ENCODE peak calls at places on chromosomes 12 and 14, in six cellular contexts. One of them, this sample, is unnamed.

GRCh38 chr14:104863131-104863862 is 1.8 kb upstream of the CEP170B start:
- DNase-seq in H7: peak
- DNase-seq in endothelial cell: no peak
- DNase-seq in activated CD4-positive, alpha-beta T cell treated with anti-CD3 and anti-CD28 coated beads, Interleukin-2, amount 50 U/mL, for 1 hour: no peak
- DNase-seq in astrocyte of the spinal cord: no peak
- DNase-seq in mammary epithelial cell: peak
- DNase-seq in this sample: no peak

GRCh38 chr12:107775093-107775721 is 703 bp downstream of the ASCL4 start:
- DNase-seq in H7: peak
- DNase-seq in endothelial cell: peak
- DNase-seq in activated CD4-positive, alpha-beta T cell treated with anti-CD3 and anti-CD28 coated beads, Interleukin-2, amount 50 U/mL, for 1 hour: no peak
- DNase-seq in astrocyte of the spinal cord: no peak
- DNase-seq in mammary epithelial cell: no peak
- DNase-seq in this sample: no peak

GRCh38 chr12:102024765-102025164 is 37.0 kb downstream of the WASHC3 start:
- DNase-seq in H7: no peak
- DNase-seq in endothelial cell: no peak
- DNase-seq in activated CD4-positive, alpha-beta T cell treated with anti-CD3 and anti-CD28 coated beads, Interleukin-2, amount 50 U/mL, for 1 hour: no peak
- DNase-seq in astrocyte of the spinal cord: no peak
- DNase-seq in mammary epithelial cell: no peak
- DNase-seq in this sample: no peak

GRCh38 chr14:79583738-79584405 is 627.4 kb downstream of the DIO2 start:
- DNase-seq in H7: no peak
- DNase-seq in endothelial cell: no peak
- DNase-seq in activated CD4-positive, alpha-beta T cell treated with anti-CD3 and anti-CD28 coated beads, Interleukin-2, amount 50 U/mL, for 1 hour: no peak
- DNase-seq in astrocyte of the spinal cord: peak
- DNase-seq in mammary epithelial cell: no peak
- DNase-seq in this sample: no peak

GRCh38 chr14:55245657-55246268 is 25.5 kb upstream of the FBXO34 start:
- DNase-seq in H7: peak
- DNase-seq in endothelial cell: peak
- DNase-seq in activated CD4-positive, alpha-beta T cell treated with anti-CD3 and anti-CD28 coated beads, Interleukin-2, amount 50 U/mL, for 1 hour: peak
- DNase-seq in astrocyte of the spinal cord: peak
- DNase-seq in mammary epithelial cell: peak
- DNase-seq in this sample: peak

GRCh38 chr14:61476737-61477410 is 155.5 kb downstream of the PRKCH start:
- DNase-seq in H7: no peak
- DNase-seq in endothelial cell: no peak
- DNase-seq in activated CD4-positive, alpha-beta T cell treated with anti-CD3 and anti-CD28 coated beads, Interleukin-2, amount 50 U/mL, for 1 hour: peak
- DNase-seq in astrocyte of the spinal cord: peak
- DNase-seq in mammary epithelial cell: peak
- DNase-seq in this sample: peak

GRCh38 chr14:101965145-101965531 is 765 bp downstream of the DYNC1H1 start:
- DNase-seq in H7: peak
- DNase-seq in endothelial cell: peak
- DNase-seq in activated CD4-positive, alpha-beta T cell treated with anti-CD3 and anti-CD28 coated beads, Interleukin-2, amount 50 U/mL, for 1 hour: peak
- DNase-seq in astrocyte of the spinal cord: peak
- DNase-seq in mammary epithelial cell: peak
- DNase-seq in this sample: peak

GRCh38 chr12:52876371-52876770 is 27.6 kb upstream of the KRT78 start:
- DNase-seq in H7: no peak
- DNase-seq in endothelial cell: no peak
- DNase-seq in activated CD4-positive, alpha-beta T cell treated with anti-CD3 and anti-CD28 coated beads, Interleukin-2, amount 50 U/mL, for 1 hour: no peak
- DNase-seq in astrocyte of the spinal cord: no peak
- DNase-seq in mammary epithelial cell: peak
- DNase-seq in this sample: no peak

GRCh38 chr14:35213869-35214387 is 78.3 kb upstream of the PSMA6 start:
- DNase-seq in H7: no peak
- DNase-seq in endothelial cell: no peak
- DNase-seq in activated CD4-positive, alpha-beta T cell treated with anti-CD3 and anti-CD28 coated beads, Interleukin-2, amount 50 U/mL, for 1 hour: no peak
- DNase-seq in astrocyte of the spinal cord: peak
- DNase-seq in mammary epithelial cell: peak
- DNase-seq in this sample: no peak

GRCh38 chr14:55373784-55374725 is 37.6 kb downstream of the ATG14 start:
- DNase-seq in H7: no peak
- DNase-seq in endothelial cell: no peak
- DNase-seq in activated CD4-positive, alpha-beta T cell treated with anti-CD3 and anti-CD28 coated beads, Interleukin-2, amount 50 U/mL, for 1 hour: no peak
- DNase-seq in astrocyte of the spinal cord: peak
- DNase-seq in mammary epithelial cell: peak
- DNase-seq in this sample: peak

GRCh38 chr14:104753528-104754212 is 723 bp downstream of the SIVA1 start:
- DNase-seq in H7: no peak
- DNase-seq in endothelial cell: no peak
- DNase-seq in activated CD4-positive, alpha-beta T cell treated with anti-CD3 and anti-CD28 coated beads, Interleukin-2, amount 50 U/mL, for 1 hour: no peak
- DNase-seq in astrocyte of the spinal cord: no peak
- DNase-seq in mammary epithelial cell: peak
- DNase-seq in this sample: peak

GRCh38 chr12:11798856-11799530 is 149.5 kb downstream of the ETV6 start:
- DNase-seq in H7: no peak
- DNase-seq in endothelial cell: peak
- DNase-seq in activated CD4-positive, alpha-beta T cell treated with anti-CD3 and anti-CD28 coated beads, Interleukin-2, amount 50 U/mL, for 1 hour: no peak
- DNase-seq in astrocyte of the spinal cord: peak
- DNase-seq in mammary epithelial cell: peak
- DNase-seq in this sample: no peak

GRCh38 chr14:72701232-72701555 is 192.7 kb downstream of the DPF3 start:
- DNase-seq in H7: no peak
- DNase-seq in endothelial cell: no peak
- DNase-seq in activated CD4-positive, alpha-beta T cell treated with anti-CD3 and anti-CD28 coated beads, Interleukin-2, amount 50 U/mL, for 1 hour: no peak
- DNase-seq in astrocyte of the spinal cord: no peak
- DNase-seq in mammary epithelial cell: no peak
- DNase-seq in this sample: no peak

GRCh38 chr12:93163260-93164036 is 214.3 kb upstream of the NUDT4 start:
- DNase-seq in H7: no peak
- DNase-seq in endothelial cell: no peak
- DNase-seq in activated CD4-positive, alpha-beta T cell treated with anti-CD3 and anti-CD28 coated beads, Interleukin-2, amount 50 U/mL, for 1 hour: no peak
- DNase-seq in astrocyte of the spinal cord: no peak
- DNase-seq in mammary epithelial cell: no peak
- DNase-seq in this sample: no peak

GRCh38 chr12:108355069-108355468 is 16.0 kb upstream of the CMKLR1 start:
- DNase-seq in H7: no peak
- DNase-seq in endothelial cell: no peak
- DNase-seq in activated CD4-positive, alpha-beta T cell treated with anti-CD3 and anti-CD28 coated beads, Interleukin-2, amount 50 U/mL, for 1 hour: no peak
- DNase-seq in astrocyte of the spinal cord: no peak
- DNase-seq in mammary epithelial cell: no peak
- DNase-seq in this sample: no peak

GRCh38 chr12:68074294-68075027 is 85.1 kb downstream of the IFNG start:
- DNase-seq in H7: no peak
- DNase-seq in endothelial cell: no peak
- DNase-seq in activated CD4-positive, alpha-beta T cell treated with anti-CD3 and anti-CD28 coated beads, Interleukin-2, amount 50 U/mL, for 1 hour: no peak
- DNase-seq in astrocyte of the spinal cord: no peak
- DNase-seq in mammary epithelial cell: no peak
- DNase-seq in this sample: no peak

GRCh38 chr12:7645395-7646177 is 20.1 kb downstream of the APOBEC1 start:
- DNase-seq in H7: peak
- DNase-seq in endothelial cell: no peak
- DNase-seq in activated CD4-positive, alpha-beta T cell treated with anti-CD3 and anti-CD28 coated beads, Interleukin-2, amount 50 U/mL, for 1 hour: peak
- DNase-seq in astrocyte of the spinal cord: peak
- DNase-seq in mammary epithelial cell: no peak
- DNase-seq in this sample: peak

GRCh38 chr12:52523825-52524224 is 3.6 kb upstream of the KRT5 start:
- DNase-seq in H7: peak
- DNase-seq in endothelial cell: peak
- DNase-seq in activated CD4-positive, alpha-beta T cell treated with anti-CD3 and anti-CD28 coated beads, Interleukin-2, amount 50 U/mL, for 1 hour: no peak
- DNase-seq in astrocyte of the spinal cord: no peak
- DNase-seq in mammary epithelial cell: peak
- DNase-seq in this sample: no peak

GRCh38 chr12:119008691-119009221 is 27.4 kb downstream of the SRRM4 start:
- DNase-seq in H7: peak
- DNase-seq in endothelial cell: no peak
- DNase-seq in activated CD4-positive, alpha-beta T cell treated with anti-CD3 and anti-CD28 coated beads, Interleukin-2, amount 50 U/mL, for 1 hour: no peak
- DNase-seq in astrocyte of the spinal cord: no peak
- DNase-seq in mammary epithelial cell: no peak
- DNase-seq in this sample: no peak

GRCh38 chr12:89051065-89051677 is 301.1 kb downstream of the DUSP6 start:
- DNase-seq in H7: peak
- DNase-seq in endothelial cell: peak
- DNase-seq in activated CD4-positive, alpha-beta T cell treated with anti-CD3 and anti-CD28 coated beads, Interleukin-2, amount 50 U/mL, for 1 hour: peak
- DNase-seq in astrocyte of the spinal cord: peak
- DNase-seq in mammary epithelial cell: peak
- DNase-seq in this sample: peak

GRCh38 chr12:83322816-83323215 is 636.1 kb downstream of the TMTC2 start:
- DNase-seq in H7: no peak
- DNase-seq in endothelial cell: no peak
- DNase-seq in activated CD4-positive, alpha-beta T cell treated with anti-CD3 and anti-CD28 coated beads, Interleukin-2, amount 50 U/mL, for 1 hour: no peak
- DNase-seq in astrocyte of the spinal cord: no peak
- DNase-seq in mammary epithelial cell: no peak
- DNase-seq in this sample: no peak

GRCh38 chr14:58772814-58773620 is 135.3 kb downstream of the DACT1 start:
- DNase-seq in H7: peak
- DNase-seq in endothelial cell: no peak
- DNase-seq in activated CD4-positive, alpha-beta T cell treated with anti-CD3 and anti-CD28 coated beads, Interleukin-2, amount 50 U/mL, for 1 hour: no peak
- DNase-seq in astrocyte of the spinal cord: peak
- DNase-seq in mammary epithelial cell: no peak
- DNase-seq in this sample: no peak

GRCh38 chr12:56565510-56566101 is 44.0 kb downstream of the RBMS2 start:
- DNase-seq in H7: peak
- DNase-seq in endothelial cell: peak
- DNase-seq in activated CD4-positive, alpha-beta T cell treated with anti-CD3 and anti-CD28 coated beads, Interleukin-2, amount 50 U/mL, for 1 hour: peak
- DNase-seq in astrocyte of the spinal cord: peak
- DNase-seq in mammary epithelial cell: no peak
- DNase-seq in this sample: no peak

GRCh38 chr14:103522649-103523582 is at the start of gene CKB:
- DNase-seq in H7: peak
- DNase-seq in endothelial cell: no peak
- DNase-seq in activated CD4-positive, alpha-beta T cell treated with anti-CD3 and anti-CD28 coated beads, Interleukin-2, amount 50 U/mL, for 1 hour: no peak
- DNase-seq in astrocyte of the spinal cord: no peak
- DNase-seq in mammary epithelial cell: no peak
- DNase-seq in this sample: no peak

GRCh38 chr14:89371600-89371999 is 45.4 kb downstream of the FOXN3 start:
- DNase-seq in H7: no peak
- DNase-seq in endothelial cell: no peak
- DNase-seq in activated CD4-positive, alpha-beta T cell treated with anti-CD3 and anti-CD28 coated beads, Interleukin-2, amount 50 U/mL, for 1 hour: no peak
- DNase-seq in astrocyte of the spinal cord: no peak
- DNase-seq in mammary epithelial cell: no peak
- DNase-seq in this sample: no peak

GRCh38 chr12:51953011-51953568 is 1.6 kb downstream of the ACVR1B start:
- DNase-seq in H7: no peak
- DNase-seq in endothelial cell: no peak
- DNase-seq in activated CD4-positive, alpha-beta T cell treated with anti-CD3 and anti-CD28 coated beads, Interleukin-2, amount 50 U/mL, for 1 hour: no peak
- DNase-seq in astrocyte of the spinal cord: no peak
- DNase-seq in mammary epithelial cell: no peak
- DNase-seq in this sample: no peak

GRCh38 chr14:95137804-95138167 is 19.5 kb downstream of the DICER1 start:
- DNase-seq in H7: no peak
- DNase-seq in endothelial cell: no peak
- DNase-seq in activated CD4-positive, alpha-beta T cell treated with anti-CD3 and anti-CD28 coated beads, Interleukin-2, amount 50 U/mL, for 1 hour: no peak
- DNase-seq in astrocyte of the spinal cord: no peak
- DNase-seq in mammary epithelial cell: no peak
- DNase-seq in this sample: no peak

GRCh38 chr14:90287791-90288190 is 31.4 kb downstream of the PSMC1 start:
- DNase-seq in H7: no peak
- DNase-seq in endothelial cell: no peak
- DNase-seq in activated CD4-positive, alpha-beta T cell treated with anti-CD3 and anti-CD28 coated beads, Interleukin-2, amount 50 U/mL, for 1 hour: no peak
- DNase-seq in astrocyte of the spinal cord: no peak
- DNase-seq in mammary epithelial cell: no peak
- DNase-seq in this sample: no peak

This sample was measured in CD4-positive, CD25-positive, alpha-beta regulatory T cell.